ENCODE peak calls at places on chromosomes 2 and 18, in six cellular contexts. One of them, this sample, is unnamed.

GRCh38 chr18:51513525-51513924 is 316.0 kb upstream of the MEX3C start:
- DNase-seq in A549: peak
- DNase-seq in fibroblast of mammary gland: no peak
- DNase-seq in OCI-LY7: no peak
- DNase-seq in skeletal muscle cell: no peak
- DNase-seq in tibial artery: no peak
- DNase-seq in this sample: no peak

GRCh38 chr18:69631281-69631680 is 230.6 kb downstream of the DOK6 start:
- DNase-seq in A549: no peak
- DNase-seq in fibroblast of mammary gland: peak
- DNase-seq in OCI-LY7: no peak
- DNase-seq in skeletal muscle cell: no peak
- DNase-seq in tibial artery: no peak
- DNase-seq in this sample: no peak

GRCh38 chr2:48617618-48618017 is at the start of gene GTF2A1L:
- DNase-seq in A549: no peak
- DNase-seq in fibroblast of mammary gland: no peak
- DNase-seq in OCI-LY7: no peak
- DNase-seq in skeletal muscle cell: no peak
- DNase-seq in tibial artery: no peak
- DNase-seq in this sample: no peak

GRCh38 chr18:63376493-63377053 is 9.6 kb upstream of the KDSR start:
- DNase-seq in A549: no peak
- DNase-seq in fibroblast of mammary gland: peak
- DNase-seq in OCI-LY7: no peak
- DNase-seq in skeletal muscle cell: peak
- DNase-seq in tibial artery: no peak
- DNase-seq in this sample: no peak

GRCh38 chr2:15198051-15198450 is 363.1 kb downstream of the NBAS start:
- DNase-seq in A549: no peak
- DNase-seq in fibroblast of mammary gland: no peak
- DNase-seq in OCI-LY7: no peak
- DNase-seq in skeletal muscle cell: no peak
- DNase-seq in tibial artery: no peak
- DNase-seq in this sample: no peak

GRCh38 chr18:55401638-55402191 is 186.3 kb downstream of the TCF4 start:
- DNase-seq in A549: peak
- DNase-seq in fibroblast of mammary gland: peak
- DNase-seq in OCI-LY7: no peak
- DNase-seq in skeletal muscle cell: peak
- DNase-seq in tibial artery: no peak
- DNase-seq in this sample: peak

GRCh38 chr18:13026583-13027270 is 35.6 kb downstream of the CEP192 start:
- DNase-seq in A549: no peak
- DNase-seq in fibroblast of mammary gland: no peak
- DNase-seq in OCI-LY7: no peak
- DNase-seq in skeletal muscle cell: no peak
- DNase-seq in tibial artery: no peak
- DNase-seq in this sample: no peak

GRCh38 chr18:59481436-59481835 is 122.4 kb upstream of the LMAN1 start:
- DNase-seq in A549: no peak
- DNase-seq in fibroblast of mammary gland: peak
- DNase-seq in OCI-LY7: no peak
- DNase-seq in skeletal muscle cell: no peak
- DNase-seq in tibial artery: no peak
- DNase-seq in this sample: no peak

GRCh38 chr2:20422679-20423271 is 24.1 kb upstream of the RHOB start:
- DNase-seq in A549: peak
- DNase-seq in fibroblast of mammary gland: peak
- DNase-seq in OCI-LY7: peak
- DNase-seq in skeletal muscle cell: no peak
- DNase-seq in tibial artery: peak
- DNase-seq in this sample: no peak

GRCh38 chr18:46727177-46727576 is 29.7 kb downstream of the ST8SIA5 start:
- DNase-seq in A549: no peak
- DNase-seq in fibroblast of mammary gland: no peak
- DNase-seq in OCI-LY7: no peak
- DNase-seq in skeletal muscle cell: no peak
- DNase-seq in tibial artery: no peak
- DNase-seq in this sample: no peak

GRCh38 chr2:72035518-72036172 is 112.0 kb downstream of the CYP26B1 start:
- DNase-seq in A549: no peak
- DNase-seq in fibroblast of mammary gland: peak
- DNase-seq in OCI-LY7: no peak
- DNase-seq in skeletal muscle cell: no peak
- DNase-seq in tibial artery: no peak
- DNase-seq in this sample: peak

GRCh38 chr18:47100214-47100831 is 50.0 kb downstream of the HDHD2 start:
- DNase-seq in A549: peak
- DNase-seq in fibroblast of mammary gland: peak
- DNase-seq in OCI-LY7: peak
- DNase-seq in skeletal muscle cell: no peak
- DNase-seq in tibial artery: no peak
- DNase-seq in this sample: peak

GRCh38 chr2:117833911-117834310 is 19.4 kb downstream of the DDX18 start:
- DNase-seq in A549: no peak
- DNase-seq in fibroblast of mammary gland: no peak
- DNase-seq in OCI-LY7: no peak
- DNase-seq in skeletal muscle cell: no peak
- DNase-seq in tibial artery: no peak
- DNase-seq in this sample: no peak

DNA sequence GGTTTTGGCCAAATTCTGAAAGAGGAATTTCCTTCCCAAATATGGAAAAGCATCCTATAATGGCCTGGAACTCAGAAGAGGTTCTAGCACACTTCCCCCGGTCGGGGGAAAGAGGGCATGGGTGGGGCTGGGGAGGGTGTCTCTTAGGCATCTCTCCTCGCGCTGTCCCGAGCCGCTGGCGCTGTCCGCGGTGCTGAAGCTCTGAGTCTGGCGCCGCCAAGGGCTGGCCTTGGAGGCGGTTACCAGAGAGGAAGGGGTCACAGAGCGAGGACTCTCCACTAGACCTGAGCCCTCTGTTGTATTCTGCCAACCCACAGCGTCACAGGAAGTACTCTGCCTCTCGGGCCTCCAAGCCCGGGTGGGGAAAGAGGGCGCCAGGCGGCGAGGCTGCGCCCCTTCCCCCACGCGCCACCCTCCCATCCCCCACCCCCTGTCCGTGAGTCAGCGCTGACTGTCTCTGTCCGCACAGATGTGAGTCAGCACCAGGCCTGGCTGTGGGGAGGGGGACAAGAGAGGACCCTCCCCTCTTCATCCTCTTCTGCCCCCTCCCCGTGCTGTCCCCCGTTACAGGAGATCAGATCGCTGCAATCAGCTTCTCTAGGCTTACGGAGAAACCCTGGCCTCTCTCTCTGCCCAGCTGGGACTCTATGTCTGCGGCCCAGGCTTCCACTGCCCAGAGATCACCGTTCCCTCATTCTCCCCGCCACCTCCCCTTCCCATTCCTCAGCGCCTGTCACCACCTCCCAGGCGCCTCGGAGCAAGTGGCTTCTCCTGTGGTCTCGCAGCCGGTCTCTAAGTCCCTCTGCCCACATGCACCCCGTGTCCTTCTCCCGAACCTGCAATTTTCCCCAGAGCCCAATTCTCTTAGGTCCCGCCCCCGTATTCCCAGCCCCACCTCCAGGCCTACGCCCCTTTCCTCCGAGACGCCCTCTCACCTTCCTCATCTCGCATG is 783 bp downstream of the PTPRN start:
- DNase-seq in A549: peak
- DNase-seq in fibroblast of mammary gland: peak
- DNase-seq in OCI-LY7: peak
- DNase-seq in skeletal muscle cell: peak
- DNase-seq in tibial artery: no peak
- DNase-seq in this sample: no peak
- H3K4me3 ChIP-seq in A549: peak
- H3K4me3 ChIP-seq in fibroblast of mammary gland: peak
- H3K4me3 ChIP-seq in OCI-LY7: no peak
- H3K4me3 ChIP-seq in skeletal muscle cell: peak
- H3K4me3 ChIP-seq in tibial artery: no peak
- H3K4me3 ChIP-seq in this sample: peak

DNA sequence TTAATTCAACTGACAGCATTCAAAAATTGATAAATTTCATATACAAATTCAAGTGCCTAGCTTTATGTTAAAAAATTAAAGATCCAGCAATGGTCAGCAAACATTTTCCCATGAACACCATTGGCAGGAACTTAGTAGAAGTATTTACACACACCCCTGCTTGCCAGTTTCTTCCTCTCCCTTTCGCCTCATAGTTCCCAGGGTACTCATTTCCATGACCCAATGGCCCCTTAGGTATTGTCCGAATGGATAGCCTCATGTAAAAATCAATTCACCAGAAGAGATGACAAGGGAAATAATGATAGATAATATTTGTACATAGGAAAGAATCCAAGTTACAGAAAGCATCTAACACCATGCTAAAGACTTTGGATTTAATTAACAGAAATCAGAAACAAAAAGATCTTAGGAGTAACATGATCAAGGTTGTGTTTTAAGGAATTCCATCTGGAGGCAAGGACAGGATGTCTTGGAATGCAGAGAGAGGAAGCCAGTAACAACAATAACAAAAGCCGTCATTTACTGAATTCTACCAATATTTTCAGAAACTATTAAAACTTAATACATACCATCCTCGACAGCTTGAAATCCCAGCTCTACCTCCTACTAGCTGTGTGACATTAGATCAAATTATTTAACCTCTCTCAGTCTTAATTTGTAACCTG is 423.0 kb downstream of the IRS1 start:
- DNase-seq in A549: no peak
- DNase-seq in fibroblast of mammary gland: no peak
- DNase-seq in OCI-LY7: no peak
- DNase-seq in skeletal muscle cell: no peak
- DNase-seq in tibial artery: no peak
- DNase-seq in this sample: no peak
- H3K4me3 ChIP-seq in A549: no peak
- H3K4me3 ChIP-seq in fibroblast of mammary gland: no peak
- H3K4me3 ChIP-seq in OCI-LY7: no peak
- H3K4me3 ChIP-seq in skeletal muscle cell: no peak
- H3K4me3 ChIP-seq in tibial artery: no peak
- H3K4me3 ChIP-seq in this sample: no peak

GRCh38 chr2:64516651-64517510 is 7.2 kb upstream of the AFTPH start:
- DNase-seq in A549: no peak
- DNase-seq in fibroblast of mammary gland: no peak
- DNase-seq in OCI-LY7: no peak
- DNase-seq in skeletal muscle cell: no peak
- DNase-seq in tibial artery: no peak
- DNase-seq in this sample: no peak
- H3K4me3 ChIP-seq in A549: no peak
- H3K4me3 ChIP-seq in fibroblast of mammary gland: no peak
- H3K4me3 ChIP-seq in OCI-LY7: no peak
- H3K4me3 ChIP-seq in skeletal muscle cell: no peak
- H3K4me3 ChIP-seq in tibial artery: no peak
- H3K4me3 ChIP-seq in this sample: no peak

DNA sequence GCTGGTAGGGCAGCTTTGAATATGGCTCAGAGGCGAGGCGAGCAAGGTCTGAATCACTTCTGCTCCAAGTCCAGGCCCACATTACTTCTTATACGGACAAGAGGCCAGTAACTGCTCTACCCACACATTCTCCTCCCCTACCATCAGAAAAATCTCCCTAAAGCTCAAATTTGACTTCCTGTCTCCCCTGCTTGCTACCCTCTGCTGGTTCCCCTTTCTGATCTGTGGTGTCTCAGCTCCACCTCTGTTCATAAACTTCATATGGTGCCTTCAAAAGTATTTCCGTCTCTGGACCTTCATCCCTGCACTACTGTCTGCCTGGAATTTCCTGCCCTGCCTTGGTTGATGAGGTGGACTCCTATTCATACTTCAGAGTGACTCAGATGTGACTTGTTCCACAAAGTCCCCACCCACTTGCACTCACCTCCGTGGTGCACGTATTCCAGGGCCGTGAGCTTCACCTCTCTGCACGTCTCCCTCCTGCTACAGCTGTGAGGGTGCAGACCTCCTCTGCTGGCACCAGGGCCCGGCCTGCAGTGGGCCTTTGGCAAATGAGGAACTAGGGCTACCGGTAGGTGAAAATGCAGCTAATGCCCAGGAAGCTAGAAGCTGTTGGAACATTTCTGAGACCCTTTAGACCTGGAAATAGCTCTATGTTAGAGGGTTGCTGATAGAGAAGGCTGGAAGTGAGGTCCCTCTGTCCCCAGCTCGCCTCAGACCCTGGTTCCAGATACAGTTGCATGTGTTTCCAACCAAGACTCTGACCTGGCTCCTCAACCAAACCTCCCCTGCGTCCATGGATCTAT is 24.6 kb upstream of the KCMF1 start:
- DNase-seq in A549: peak
- DNase-seq in fibroblast of mammary gland: peak
- DNase-seq in OCI-LY7: peak
- DNase-seq in skeletal muscle cell: peak
- DNase-seq in tibial artery: peak
- DNase-seq in this sample: no peak
- H3K4me3 ChIP-seq in A549: no peak
- H3K4me3 ChIP-seq in fibroblast of mammary gland: no peak
- H3K4me3 ChIP-seq in OCI-LY7: peak
- H3K4me3 ChIP-seq in skeletal muscle cell: no peak
- H3K4me3 ChIP-seq in tibial artery: no peak
- H3K4me3 ChIP-seq in this sample: no peak

DNA sequence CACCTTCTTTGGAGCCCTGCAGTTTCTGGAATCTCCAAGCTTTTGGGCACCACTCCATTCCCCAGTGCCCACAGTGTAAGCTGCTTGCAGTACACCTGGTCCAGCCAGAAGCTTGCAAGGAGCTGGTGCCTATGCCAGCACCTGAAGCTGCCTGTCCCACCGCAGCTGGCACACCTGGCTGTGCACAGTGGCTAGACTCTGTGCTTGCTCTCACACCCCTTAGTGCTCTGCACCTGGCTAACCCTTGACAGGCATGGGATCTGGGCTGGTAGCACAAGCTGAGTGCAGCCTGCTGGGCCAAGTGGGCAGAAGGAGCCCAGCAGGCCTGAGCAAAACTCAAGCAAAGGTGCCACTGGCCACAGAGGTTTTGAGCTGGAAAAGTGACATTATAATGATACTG is 183.8 kb upstream of the MC4R start:
- DNase-seq in A549: no peak
- DNase-seq in fibroblast of mammary gland: no peak
- DNase-seq in OCI-LY7: no peak
- DNase-seq in skeletal muscle cell: no peak
- DNase-seq in tibial artery: no peak
- DNase-seq in this sample: no peak
- H3K4me3 ChIP-seq in A549: no peak
- H3K4me3 ChIP-seq in fibroblast of mammary gland: no peak
- H3K4me3 ChIP-seq in OCI-LY7: no peak
- H3K4me3 ChIP-seq in skeletal muscle cell: no peak
- H3K4me3 ChIP-seq in tibial artery: no peak
- H3K4me3 ChIP-seq in this sample: no peak

This sample was measured in HFF-Myc.